ENCODE peak calls at places on chromosomes 13 and 19, in five cellular contexts. M is SJSA1, T is aorta, E is uterus, F is heart right ventricle. Q is an unnamed sample.

GRCh38 chr19:39308531-39309304 is 11.9 kb downstream of the LRFN1 start:
- DNase-seq in M (no peak), T (no peak), E (no peak), F (no peak), Q (no peak)

GRCh38 chr19:36113425-36113824 is 1.2 kb downstream of the POLR2I start:
- DNase-seq in M (no peak), T (no peak), E (no peak), F (no peak), Q (no peak)

GRCh38 chr19:49361438-49362047 is 673 bp downstream of the TEAD2 start:
- DNase-seq in M (peak), T (peak), E (peak), F (peak), Q (peak)

GRCh38 chr19:53915000-53915399 is 5.9 kb downstream of the CACNG7 start:
- DNase-seq in M (no peak), T (no peak), E (no peak), F (no peak), Q (no peak)

GRCh38 chr13:80256352-80256932 is 84.5 kb downstream of the SPRY2 start:
- DNase-seq in M (no peak), T (no peak), E (no peak), F (no peak), Q (no peak)

GRCh38 chr19:1102407-1103106 is 1.2 kb upstream of the GPX4 start:
- DNase-seq in M (peak), T (no peak), E (peak), F (no peak), Q (peak)

GRCh38 chr19:32201661-32202060 is 143.7 kb upstream of the ZNF507 start:
- DNase-seq in M (no peak), T (peak), E (no peak), F (no peak), Q (no peak)

GRCh38 chr13:105153626-105154025 is 1381.8 kb downstream of the EFNB2 start:
- DNase-seq in M (no peak), T (no peak), E (no peak), F (no peak), Q (no peak)

GRCh38 chr19:18157465-18158063 is 4.6 kb downstream of the PIK3R2 start:
- DNase-seq in M (no peak), T (no peak), E (no peak), F (no peak), Q (no peak)

GRCh38 chr13:76903544-76904162 is 17.4 kb upstream of the KCTD12 start:
- DNase-seq in M (peak), T (no peak), E (peak), F (peak), Q (peak)

GRCh38 chr19:11138659-11139526 is 16.7 kb downstream of the SPC24 start:
- DNase-seq in M (peak), T (peak), E (peak), F (peak), Q (peak)

GRCh38 chr13:48600374-48601364 is 53.1 kb upstream of the CYSLTR2 start:
- DNase-seq in M (peak), T (no peak), E (no peak), F (no peak), Q (no peak)

GRCh38 chr19:44071824-44072542 is at the start of gene ZNF284:
- DNase-seq in M (peak), T (peak), E (peak), F (peak), Q (peak)

GRCh38 chr19:44072543-44073401 is 813 bp downstream of the ZNF284 start:
- DNase-seq in M (no peak), T (no peak), E (no peak), F (no peak), Q (no peak)

DNA sequence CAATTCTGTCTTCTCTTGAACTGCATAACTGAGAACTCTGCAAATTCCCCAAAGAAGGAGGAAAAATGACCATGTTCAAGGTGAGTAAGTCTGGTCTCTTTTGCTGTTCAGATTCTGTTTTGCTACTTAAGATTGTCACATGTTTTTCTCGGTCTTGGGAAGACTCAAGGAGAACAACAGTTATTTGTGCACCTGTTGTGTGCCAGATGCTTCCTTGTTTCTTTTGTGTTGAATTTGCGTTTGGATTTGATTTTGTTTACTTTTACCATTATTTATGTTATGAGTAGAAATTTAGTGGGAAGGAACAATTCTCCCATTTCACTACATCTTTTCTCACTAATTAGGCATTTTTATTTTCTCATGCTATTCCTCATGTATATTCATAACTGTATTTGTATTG is 4.4 kb downstream of the ZNF284 start:
- DNase-seq in M (no peak), T (no peak), E (no peak), F (no peak), Q (no peak)
- H3K4me3 ChIP-seq in M (no peak), T (no peak), E (no peak), F (no peak), Q (no peak)

GRCh38 chr13:46296465-46296822 is 84.7 kb downstream of the LRRC63 start:
- DNase-seq in M (no peak), T (no peak), E (no peak), F (no peak), Q (no peak)

GRCh38 chr13:46295531-46296464 is 84.1 kb downstream of the LRRC63 start:
- DNase-seq in M (peak), T (no peak), E (no peak), F (no peak), Q (peak)

GRCh38 chr13:46296920-46297319 is 85.2 kb downstream of the LRRC63 start:
- DNase-seq in M (no peak), T (no peak), E (no peak), F (no peak), Q (no peak)

DNA sequence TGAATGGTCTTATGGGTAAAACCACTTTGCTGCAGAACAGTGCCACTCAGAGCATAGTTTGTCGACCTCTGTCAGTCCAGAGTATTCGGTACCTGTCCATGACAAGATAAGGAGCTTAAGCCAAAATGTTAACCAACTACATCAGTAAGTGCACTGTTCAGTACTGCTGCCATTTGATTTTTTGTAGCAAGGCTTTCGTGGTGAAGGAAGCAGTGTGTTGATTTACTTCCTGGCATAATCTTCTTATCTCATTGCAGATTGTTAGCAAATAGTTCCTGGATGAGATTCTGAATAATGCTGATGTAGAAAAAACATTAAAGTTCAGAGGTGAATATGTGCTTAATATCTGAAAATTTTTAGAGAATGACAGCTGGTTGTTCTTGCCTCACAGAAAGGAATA is 85.6 kb downstream of the LRRC63 start:
- DNase-seq in M (no peak), T (no peak), E (no peak), F (no peak), Q (no peak)
- H3K4me3 ChIP-seq in M (no peak), T (no peak), E (no peak), F (no peak), Q (no peak)

DNA sequence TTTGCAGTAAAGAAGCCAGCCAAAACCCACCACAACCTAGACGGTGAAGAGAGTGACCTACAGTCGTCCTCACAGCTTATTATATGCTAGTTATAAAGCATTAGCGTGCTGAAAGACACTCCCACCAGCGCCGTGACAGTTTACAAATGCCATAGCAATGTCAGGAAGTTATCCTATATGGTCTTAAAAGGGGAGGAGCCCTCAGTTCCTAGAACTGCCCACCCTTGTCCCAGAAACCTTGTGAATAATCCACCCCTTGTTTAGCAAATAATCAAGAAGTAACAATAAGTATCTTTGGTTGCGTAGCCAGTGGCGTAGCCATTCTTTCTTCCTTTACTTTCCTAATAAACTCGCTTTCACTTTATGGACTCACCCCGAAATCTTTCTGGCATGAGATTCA is 227.9 kb upstream of the ARGLU1 start:
- DNase-seq in M (no peak), T (no peak), E (no peak), F (no peak), Q (no peak)
- H3K4me3 ChIP-seq in M (no peak), T (no peak), E (no peak), F (peak), Q (no peak)

GRCh38 chr19:4061683-4062575 is 4.8 kb downstream of the ZBTB7A start:
- DNase-seq in M (no peak), T (peak), E (peak), F (no peak), Q (no peak)

GRCh38 chr19:4059493-4059880 is 7.2 kb downstream of the ZBTB7A start:
- DNase-seq in M (no peak), T (peak), E (no peak), F (no peak), Q (no peak)

GRCh38 chr19:4059931-4060620 is 6.6 kb downstream of the ZBTB7A start:
- DNase-seq in M (no peak), T (peak), E (peak), F (peak), Q (no peak)

GRCh38 chr19:4061178-4061682 is 5.5 kb downstream of the ZBTB7A start:
- DNase-seq in M (no peak), T (peak), E (peak), F (peak), Q (peak)

GRCh38 chr19:4060621-4061177 is 6.0 kb downstream of the ZBTB7A start:
- DNase-seq in M (no peak), T (no peak), E (peak), F (no peak), Q (no peak)
- H3K4me3 ChIP-seq in M (no peak), T (no peak), E (peak), F (peak), Q (peak)

DNA sequence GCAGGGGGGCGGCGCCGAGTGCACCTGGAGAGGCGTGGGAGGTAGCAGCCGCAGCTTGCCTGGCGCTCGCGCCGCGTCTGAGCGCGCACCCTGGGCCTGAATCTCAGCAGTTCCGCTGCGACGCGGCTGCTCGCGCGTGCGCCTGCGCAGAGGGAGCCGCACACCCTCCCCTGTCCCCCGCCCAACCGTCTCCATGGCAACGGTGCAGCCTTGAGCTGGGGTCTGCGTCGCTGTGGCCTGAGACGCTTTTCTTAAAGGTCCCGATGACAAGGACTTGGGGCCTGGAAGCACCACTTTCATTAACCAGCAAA is at the start of gene PNMA8B:
- DNase-seq in M (no peak), T (peak), E (peak), F (peak), Q (no peak)
- H3K4me3 ChIP-seq in M (no peak), T (no peak), E (peak), F (peak), Q (peak)

GRCh38 chr13:110469597-110469996 is 91.9 kb downstream of the RAB20 start:
- DNase-seq in M (no peak), T (no peak), E (no peak), F (no peak), Q (no peak)

GRCh38 chr13:110471833-110472162 is 89.7 kb downstream of the RAB20 start:
- DNase-seq in M (no peak), T (no peak), E (no peak), F (peak), Q (peak)

GRCh38 chr13:110472904-110473563 is 88.5 kb downstream of the RAB20 start:
- DNase-seq in M (no peak), T (no peak), E (no peak), F (no peak), Q (no peak)

GRCh38 chr13:110470272-110471009 is 91.1 kb downstream of the RAB20 start:
- DNase-seq in M (no peak), T (no peak), E (no peak), F (no peak), Q (no peak)

GRCh38 chr13:110471156-110471832 is 90.2 kb downstream of the RAB20 start:
- DNase-seq in M (no peak), T (no peak), E (no peak), F (no peak), Q (no peak)
- H3K4me3 ChIP-seq in M (no peak), T (no peak), E (no peak), F (no peak), Q (no peak)

GRCh38 chr13:30743319-30744055 is 8.1 kb downstream of the ALOX5AP start:
- DNase-seq in M (peak), T (peak), E (peak), F (no peak), Q (peak)
- H3K4me3 ChIP-seq in M (no peak), T (no peak), E (no peak), F (no peak), Q (no peak)

Q was measured in right atrium auricular region.